ENCODE peak calls at places on chromosome 2, in eight cellular contexts. S is breast epithelium; C is GM12865; K is CD8-positive, alpha-beta T cell; I is fibroblast of pulmonary artery; U is heart left ventricle; J is tibial artery; A is BE2C. F is an unnamed sample.

GRCh38 chr2:230346921-230347533 is 20.0 kb downstream of the SP140L start:
- DNase-seq in J (no peak), I (no peak), A (no peak), K (no peak), C (no peak), S (no peak), U (no peak), F (no peak)

GRCh38 chr2:180656455-180656847 is 324.0 kb upstream of the UBE2E3 start:
- DNase-seq in A (no peak), U (no peak), I (peak; percentile 39), S (no peak), J (no peak), C (no peak), K (no peak), F (peak; percentile 18)

GRCh38 chr2:1686784-1687105 is 57.6 kb downstream of the PXDN start:
- DNase-seq in S (no peak), C (no peak), K (no peak), U (no peak), A (no peak), I (no peak), J (no peak), F (peak; percentile 88)

GRCh38 chr2:176924909-176925548 is 287.6 kb upstream of the HNRNPA3 start:
- DNase-seq in A (no peak), I (no peak), K (no peak), S (no peak), C (no peak), U (no peak), J (no peak), F (no peak)

GRCh38 chr2:187055463-187055862 is 206.5 kb upstream of the ZSWIM2 start:
- DNase-seq in K (no peak), J (no peak), U (no peak), C (peak; percentile 38), I (peak; percentile 51), S (no peak), A (no peak), F (peak; percentile 62)

GRCh38 chr2:239267411-239267941 is 133.3 kb downstream of the HDAC4 start:
- DNase-seq in I (peak; percentile 82), S (peak; percentile 55), C (peak; percentile 90), K (peak; percentile 94), A (peak; percentile 46), U (peak; percentile 59), J (peak; percentile 82), F (peak; percentile 87)

GRCh38 chr2:34337735-34338134 is 738.6 kb upstream of the FAM98A start:
- DNase-seq in C (no peak), S (no peak), J (no peak), U (no peak), K (no peak), A (no peak), I (no peak), F (no peak)

GRCh38 chr2:135246856-135247255 is 194.8 kb downstream of the RAB3GAP1 start:
- DNase-seq in U (no peak), C (no peak), K (no peak), A (no peak), J (no peak), I (no peak), S (no peak), F (no peak)

GRCh38 chr2:233837694-233838229 is 16.6 kb downstream of the HJURP start:
- DNase-seq in U (no peak), A (no peak), I (no peak), K (no peak), J (no peak), C (no peak), S (no peak), F (no peak)

GRCh38 chr2:225379861-225380260 is 19.6 kb upstream of the NYAP2 start:
- DNase-seq in K (no peak), J (no peak), C (no peak), A (no peak), I (no peak), U (no peak), S (no peak), F (no peak)

DNA sequence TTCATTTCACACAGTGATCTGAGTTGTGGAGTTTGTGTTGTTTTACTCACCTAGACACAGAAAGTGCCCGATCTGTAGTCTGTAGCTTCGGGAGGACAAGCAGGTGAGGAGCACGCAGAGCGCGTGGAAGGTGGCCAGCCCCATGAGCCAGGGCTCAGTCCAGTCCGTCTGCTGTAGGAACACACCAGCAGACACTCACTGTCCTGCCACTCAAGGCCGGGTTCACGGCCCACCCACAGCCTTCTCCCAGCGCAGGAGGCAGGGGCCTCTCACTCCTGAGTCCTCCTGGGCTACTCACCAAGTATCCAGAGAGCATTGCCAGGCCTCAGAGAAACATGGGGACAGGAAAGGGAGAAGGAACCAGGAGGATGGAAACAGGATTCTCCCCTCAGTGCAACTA is 1.7 kb downstream of the TMEM18 start:
- DNase-seq in I (no peak), S (no peak), A (no peak), C (no peak), J (no peak), U (no peak), K (no peak), F (peak; percentile 40)
- H3K4me3 ChIP-seq in I (no peak overlapping the region), S (peak overlapping the region; percentile 78), A (peak overlapping the region; percentile 61), C (peak overlapping the region; percentile 55), J (no peak overlapping the region), U (no peak overlapping the region), K (no peak overlapping the region), F (no peak overlapping the region)

GRCh38 chr2:6352906-6353515 is 512.7 kb downstream of the CMPK2 start:
- DNase-seq in A (peak; percentile 80), I (no peak), S (no peak), C (no peak), J (no peak), U (peak; percentile 18), K (no peak), F (peak; percentile 64)
- TF ChIP-seq CTCF in A (peak; percentile 84), I (no peak), S (no peak), C (no peak), J (no peak), U (peak; percentile 60), K (no peak), F (peak; percentile 81)

DNA sequence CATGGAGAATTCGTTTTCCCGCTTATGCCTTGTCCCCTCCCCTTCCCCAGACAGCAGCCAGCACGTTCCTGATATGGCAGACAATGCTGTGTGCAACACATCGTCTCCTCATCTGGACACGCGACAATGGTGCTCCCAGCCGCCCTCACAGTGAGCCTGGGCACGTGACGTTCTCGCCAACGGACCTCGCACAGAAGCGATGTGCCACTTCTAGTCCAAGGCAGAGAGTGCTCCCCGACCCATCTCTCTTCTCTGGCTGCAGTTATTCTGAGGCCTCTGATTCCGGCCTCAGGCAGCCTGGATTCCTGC is 505.4 kb downstream of the EIPR1 start:
- DNase-seq in A (no peak), U (no peak), S (no peak), C (no peak), I (no peak), K (no peak), J (no peak), F (no peak)
- H3K4me3 ChIP-seq in A (no peak overlapping the region), U (no peak overlapping the region), S (no peak overlapping the region), C (no peak overlapping the region), I (no peak overlapping the region), K (no peak overlapping the region), J (no peak overlapping the region), F (no peak overlapping the region)

DNA sequence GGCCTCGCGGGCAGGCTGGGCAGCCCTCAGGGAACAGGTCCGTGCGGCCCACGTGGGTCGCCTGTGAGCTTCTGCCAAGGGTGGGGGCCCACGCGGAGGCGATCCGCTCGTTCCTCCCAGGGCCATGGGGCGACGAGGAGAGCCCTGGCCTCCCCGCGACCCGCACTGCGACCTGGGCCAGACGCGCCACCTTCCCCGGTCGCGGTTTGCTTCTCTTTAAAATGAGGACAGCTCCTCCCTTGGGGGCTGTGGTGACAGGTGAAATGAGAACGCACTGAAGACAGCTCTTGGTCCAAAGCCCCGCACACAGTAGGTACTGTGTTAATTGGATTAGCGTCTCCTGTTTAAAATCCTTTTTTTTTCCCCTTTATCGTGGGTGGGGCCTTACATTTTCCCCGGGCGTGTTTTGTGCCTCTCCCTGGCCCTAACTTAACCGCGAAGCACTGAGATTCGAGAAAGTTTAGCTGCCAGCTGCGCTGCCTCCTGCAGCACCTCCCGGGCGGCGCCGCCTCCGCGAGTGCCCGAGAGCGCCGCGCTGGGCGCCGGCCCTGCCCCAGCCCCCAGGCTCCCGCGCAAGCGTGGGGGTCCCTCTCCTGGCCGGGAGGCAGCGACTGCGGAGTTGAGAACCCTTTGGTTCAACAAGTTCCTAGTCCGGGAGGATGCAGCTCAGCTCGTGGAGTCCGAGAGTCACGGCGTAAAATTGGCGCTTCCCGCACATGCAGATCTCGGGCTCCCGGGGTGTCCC is 1.1 kb downstream of the HPCAL1 start:
- DNase-seq in C (peak; percentile 35), U (peak; percentile 42), A (peak; percentile 78), I (peak; percentile 45), S (no peak), J (no peak), K (peak; percentile 51), F (peak; percentile 49)
- TF ChIP-seq CTCF in C (peak; percentile 2), U (no peak), A (peak; percentile 14), I (no peak), S (no peak), J (no peak), K (no peak), F (peak; percentile 29)

DNA sequence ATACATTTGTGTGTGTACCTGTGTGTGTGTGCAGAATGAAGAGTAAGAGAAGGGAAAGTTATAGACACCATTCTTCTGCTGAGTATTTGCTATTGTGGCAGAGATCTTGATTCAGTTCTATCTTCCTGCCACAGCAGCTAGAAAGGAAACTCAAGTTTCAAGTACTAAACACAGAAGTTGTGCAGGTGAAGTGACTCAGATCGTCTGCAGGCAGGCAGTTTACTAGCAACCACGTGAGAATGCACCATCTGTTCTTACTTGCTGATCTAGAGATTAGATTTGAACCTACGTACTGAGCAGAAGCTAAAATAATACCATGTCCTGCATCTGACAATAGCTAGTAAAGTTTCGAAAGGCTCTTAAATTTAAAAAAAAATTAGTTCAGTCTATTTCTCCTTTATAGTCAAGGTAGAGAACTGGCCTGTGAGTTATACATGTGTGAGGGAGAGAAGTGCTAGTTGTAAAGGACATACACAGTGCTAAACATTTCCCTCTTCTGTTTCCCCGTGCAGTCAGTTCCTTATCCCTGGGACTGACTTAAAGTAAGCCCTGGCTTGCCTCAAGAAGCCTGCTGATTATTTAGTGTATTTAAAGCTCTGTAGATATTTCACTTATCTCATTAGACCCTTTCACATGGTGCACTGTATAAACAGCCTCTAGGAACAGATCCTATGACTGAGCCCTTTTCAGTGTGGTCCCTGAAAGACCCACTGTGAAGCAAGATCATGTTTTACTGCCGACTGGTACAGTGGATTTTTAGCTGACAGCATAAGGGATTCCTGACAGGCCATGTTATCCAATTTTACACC is 45.0 kb downstream of the SLC38A11 start:
- DNase-seq in C (peak; percentile 39), U (no peak), K (no peak), S (no peak), A (peak; percentile 13), I (peak; percentile 41), J (no peak), F (peak; percentile 94)
- H3K4me3 ChIP-seq in C (no peak overlapping the region), U (no peak overlapping the region), K (no peak overlapping the region), S (no peak overlapping the region), A (no peak overlapping the region), I (no peak overlapping the region), J (no peak overlapping the region), F (no peak overlapping the region)

F was measured in choroid plexus epithelial cell.